ENCODE peak calls at places on chromosomes 1 and 21, in eight cellular contexts. J is cardiac muscle cell, Y is left ventricle myocardium inferior, W is brain microvascular endothelial cell, U is body of pancreas, M is Peyer's patch, C is uterus, N is fibroblast of lung. L is an unnamed sample.
A peak's percentile ranks its signal among the peaks of the same experiment; 100 is the strongest.

GRCh38 chr1:236083650-236084385 is 18.9 kb upstream of the NID1 start:
- DNase-seq in J (peak; percentile 22), Y (no peak), W (peak; percentile 52), U (no peak), M (peak; percentile 25), C (no peak), N (peak; percentile 23), L (no peak)

GRCh38 chr1:155892801-155893200 is 18.3 kb downstream of the RIT1 start:
- DNase-seq in J (no peak), Y (no peak), W (peak; percentile 65), U (no peak), M (no peak), C (no peak), N (peak; percentile 86), L (no peak)

GRCh38 chr1:203140743-203141520 is 13.4 kb downstream of the ADORA1 start:
- DNase-seq in J (peak; percentile 81), Y (no peak), W (no peak), U (no peak), M (no peak), C (no peak), N (no peak), L (no peak)

GRCh38 chr21:34844924-34845238 is 176.1 kb downstream of the CLIC6 start:
- DNase-seq in J (no peak), Y (no peak), W (no peak), U (no peak), M (no peak), C (no peak), N (no peak), L (no peak)

GRCh38 chr1:227372662-227373061 is 54.4 kb upstream of the CDC42BPA start:
- DNase-seq in J (no peak), Y (no peak), W (peak; percentile 57), U (no peak), M (no peak), C (no peak), N (peak; percentile 84), L (no peak)

GRCh38 chr21:36113647-36114428 is 21.0 kb upstream of the CBR3 start:
- DNase-seq in J (no peak), Y (no peak), W (no peak), U (no peak), M (peak; percentile 90), C (no peak), N (no peak), L (no peak)

GRCh38 chr1:74107394-74107793 is 90.6 kb downstream of the LRRIQ3 start:
- DNase-seq in J (no peak), Y (no peak), W (no peak), U (no peak), M (no peak), C (no peak), N (no peak), L (no peak)

GRCh38 chr1:44894591-44894990 is 51.5 kb upstream of the PTCH2 start:
- DNase-seq in J (no peak), Y (no peak), W (peak; percentile 36), U (no peak), M (no peak), C (no peak), N (peak; percentile 46), L (no peak)

GRCh38 chr1:63730211-63730610 is 43.6 kb upstream of the ROR1 start:
- DNase-seq in J (peak; percentile 36), Y (no peak), W (no peak), U (no peak), M (no peak), C (no peak), N (no peak), L (no peak)

GRCh38 chr1:57848406-57848805 is 424.5 kb upstream of the DAB1 start:
- DNase-seq in J (no peak), Y (no peak), W (peak; percentile 40), U (no peak), M (no peak), C (no peak), N (no peak), L (no peak)

DNA sequence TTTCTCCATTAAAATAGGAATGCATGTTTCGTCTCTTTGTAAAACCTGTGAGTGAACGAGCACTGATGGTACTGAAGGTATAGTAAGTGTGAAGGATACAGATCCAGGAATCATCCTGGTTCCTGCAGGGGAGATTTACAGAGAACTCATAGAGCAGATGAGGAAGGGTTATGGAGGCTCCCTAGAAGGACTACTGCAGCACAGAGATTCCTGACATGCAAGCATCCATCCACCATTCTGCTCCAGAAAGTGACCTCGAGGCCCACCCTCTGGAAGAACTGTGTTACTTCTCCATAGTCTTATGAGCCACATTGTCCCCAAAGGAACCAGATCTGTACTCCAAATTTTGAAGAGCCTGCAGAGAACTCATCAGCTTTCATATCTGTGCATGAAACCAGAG is 14.5 kb downstream of the MKNK1 start:
- DNase-seq in J (no peak), Y (no peak), W (no peak), U (no peak), M (no peak), C (no peak), N (no peak), L (no peak)
- H3K36me3 ChIP-seq in J (peaks cover 2% of the 10 kb centered on the region), Y (peaks cover 89% of the 10 kb centered on the region), W (peaks cover 38% of the 10 kb centered on the region), U (peaks cover 29% of the 10 kb centered on the region), M (no peaks in the 10 kb centered on the region), C (no peaks in the 10 kb centered on the region), N (peaks cover 8% of the 10 kb centered on the region), L (peaks cover 34% of the 10 kb centered on the region)

GRCh38 chr1:246587606-246588005 is 21.4 kb downstream of the CNST start:
- DNase-seq in J (no peak), Y (no peak), W (no peak), U (no peak), M (no peak), C (no peak), N (peak; percentile 80), L (no peak)
- H3K27ac ChIP-seq in J (no peak overlapping the region), Y (peak overlapping the region; percentile 76), W (peak overlapping the region; percentile 78), U (peak overlapping the region; percentile 15), M (peak overlapping the region; percentile 63), C (peak overlapping the region; percentile 12), N (peak overlapping the region; percentile 83), L (peak overlapping the region; percentile 62)

GRCh38 chr1:231209531-231209930 is 31.5 kb upstream of the GNPAT start:
- DNase-seq in J (no peak), Y (no peak), W (no peak), U (no peak), M (no peak), C (no peak), N (no peak), L (no peak)

GRCh38 chr1:231208980-231209379 is 32.0 kb upstream of the GNPAT start:
- DNase-seq in J (no peak), Y (no peak), W (no peak), U (no peak), M (no peak), C (no peak), N (no peak), L (no peak)

GRCh38 chr1:231203259-231204057 is 37.6 kb upstream of the GNPAT start:
- DNase-seq in J (no peak), Y (no peak), W (no peak), U (no peak), M (no peak), C (no peak), N (no peak), L (no peak)

GRCh38 chr1:231210126-231210525 is 30.9 kb upstream of the GNPAT start:
- DNase-seq in J (no peak), Y (no peak), W (no peak), U (no peak), M (no peak), C (no peak), N (no peak), L (no peak)

DNA sequence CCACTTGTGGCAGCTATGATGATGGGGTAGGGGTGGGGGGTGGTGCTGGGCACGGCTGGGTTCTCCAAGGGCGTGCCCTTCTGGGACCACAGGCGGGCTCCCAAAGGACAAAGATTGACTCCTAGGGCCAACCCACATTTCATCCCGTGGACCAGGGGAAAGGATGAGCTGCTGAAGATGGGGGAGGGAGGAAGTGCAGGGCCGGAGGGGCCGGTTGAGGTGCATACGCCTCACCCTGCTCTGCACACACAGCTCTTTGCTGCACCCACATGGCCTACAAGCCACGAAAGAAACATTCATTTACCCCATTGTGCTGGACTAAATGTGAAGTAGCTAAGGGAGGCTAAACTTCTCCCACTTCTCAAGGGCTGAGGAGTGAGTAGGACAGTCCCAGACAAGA is 34.2 kb upstream of the GNPAT start:
- DNase-seq in J (no peak), Y (no peak), W (peak; percentile 34), U (no peak), M (no peak), C (no peak), N (no peak), L (no peak)
- TF ChIP-seq CTCF in J (peak; percentile 25), Y (no peak), W (peak; percentile 25), U (no peak), M (no peak), C (no peak), N (no peak), L (no peak)

GRCh38 chr1:11198257-11198656 is 9.1 kb downstream of the ANGPTL7 start:
- DNase-seq in J (no peak), Y (no peak), W (no peak), U (no peak), M (no peak), C (no peak), N (no peak), L (no peak)

GRCh38 chr1:11196945-11197344 is 7.8 kb downstream of the ANGPTL7 start:
- DNase-seq in J (no peak), Y (no peak), W (no peak), U (no peak), M (no peak), C (no peak), N (no peak), L (no peak)

GRCh38 chr1:11193376-11193775 is 4.2 kb downstream of the ANGPTL7 start:
- DNase-seq in J (no peak), Y (no peak), W (no peak), U (no peak), M (no peak), C (no peak), N (no peak), L (no peak)

GRCh38 chr1:11197359-11197758 is 8.2 kb downstream of the ANGPTL7 start:
- DNase-seq in J (no peak), Y (no peak), W (no peak), U (no peak), M (no peak), C (no peak), N (no peak), L (no peak)

DNA sequence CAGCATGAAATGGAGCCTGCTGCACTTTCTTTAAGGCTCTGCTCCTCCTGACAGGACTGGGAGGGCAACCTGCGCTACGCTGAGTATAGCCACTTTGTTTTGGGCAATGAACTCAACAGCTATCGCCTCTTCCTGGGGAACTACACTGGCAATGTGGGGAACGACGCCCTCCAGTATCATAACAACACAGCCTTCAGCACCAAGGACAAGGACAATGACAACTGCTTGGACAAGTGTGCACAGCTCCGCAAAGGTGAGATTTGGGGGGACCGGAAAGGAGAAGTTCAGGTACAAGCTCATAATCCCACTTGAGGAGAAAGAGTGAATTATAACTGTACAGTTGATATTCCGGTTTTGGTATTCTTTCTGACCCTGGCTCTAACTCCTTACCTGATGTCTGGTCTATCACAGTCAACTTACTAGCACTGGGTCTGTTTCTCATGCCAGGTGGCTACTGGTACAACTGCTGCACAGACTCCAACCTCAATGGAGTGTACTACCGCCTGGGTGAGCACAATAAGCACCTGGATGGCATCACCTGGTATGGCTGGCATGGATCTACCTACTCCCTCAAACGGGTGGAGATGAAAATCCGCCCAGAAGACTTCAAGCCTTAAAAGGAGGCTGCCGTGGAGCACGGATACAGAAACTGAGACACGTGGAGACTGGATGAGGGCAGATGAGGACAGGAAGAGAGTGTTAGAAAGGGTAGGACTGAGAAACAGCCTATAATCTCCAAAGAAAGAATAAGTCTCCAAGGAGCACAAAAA is 5.4 kb downstream of the ANGPTL7 start:
- DNase-seq in J (peak; percentile 52), Y (no peak), W (no peak), U (no peak), M (no peak), C (no peak), N (no peak), L (no peak)
- H3K36me3 ChIP-seq in J (peaks cover 44% of the 10 kb centered on the region), Y (peaks cover 83% of the 10 kb centered on the region), W (peaks cover 45% of the 10 kb centered on the region), U (peaks cover 8% of the 10 kb centered on the region), M (no peaks in the 10 kb centered on the region), C (no peaks in the 10 kb centered on the region), N (peaks cover 12% of the 10 kb centered on the region), L (peaks cover 71% of the 10 kb centered on the region)

L was measured in RWPE2.